ENCODE peak calls at places on chromosomes 5 and 9, in seven cellular contexts. G, X, N, M, K, L and S are unnamed samples. For H3K36me3, the result is how much of the 10 kb centered on the place peaks cover.

GRCh38 chr9:121950441-121950840 is 142.7 kb downstream of the TTLL11 start:
- DNase-seq in M (no peak), K (no peak), G (no peak), N (no peak), L (no peak), X (no peak), S (no peak)

GRCh38 chr9:96186601-96187011 is 115.4 kb downstream of the HSD17B3 start:
- DNase-seq in G (no peak), M (no peak), X (peak), N (peak), K (peak), L (peak), S (no peak)

GRCh38 chr9:116286287-116286686 is 132.7 kb downstream of the PAPPA start:
- DNase-seq in L (no peak), M (no peak), K (no peak), X (no peak), G (no peak), N (no peak), S (no peak)

GRCh38 chr5:131264453-131265200 is 774 bp downstream of the CDC42SE2 start:
- DNase-seq in G (peak), N (peak), L (peak), M (peak), K (peak), X (peak), S (peak)

GRCh38 chr5:153938131-153938842 is 100.4 kb downstream of the FAM114A2 start:
- DNase-seq in X (no peak), N (no peak), K (no peak), L (no peak), M (peak), G (no peak), S (no peak)

GRCh38 chr5:154648706-154649105 is 106.5 kb upstream of the LARP1 start:
- DNase-seq in X (peak), L (no peak), M (peak), K (no peak), G (no peak), N (peak), S (no peak)

GRCh38 chr5:6504677-6505414 is 56.2 kb downstream of the UBE2QL1 start:
- DNase-seq in M (no peak), K (no peak), G (no peak), N (no peak), X (no peak), L (no peak), S (no peak)

GRCh38 chr9:15374825-15375224 is 47.9 kb upstream of the SNAPC3 start:
- DNase-seq in L (no peak), M (no peak), N (no peak), X (no peak), K (no peak), G (no peak), S (no peak)

GRCh38 chr9:115494393-115494792 is 376.4 kb upstream of the TNC start:
- DNase-seq in N (no peak), M (peak), X (no peak), G (no peak), L (no peak), K (no peak), S (peak)

GRCh38 chr5:174972291-174972690 is 247.9 kb downstream of the MSX2 start:
- DNase-seq in N (peak), G (no peak), L (peak), X (no peak), M (no peak), K (no peak), S (no peak)

GRCh38 chr5:175060264-175060663 is 335.9 kb downstream of the MSX2 start:
- DNase-seq in K (no peak), G (no peak), L (no peak), X (no peak), N (no peak), M (no peak), S (no peak)

GRCh38 chr5:167280111-167280510 is 1011.3 kb upstream of the WWC1 start:
- DNase-seq in L (no peak), G (no peak), K (no peak), N (no peak), X (no peak), M (no peak), S (no peak)

GRCh38 chr5:163529698-163530097 is 24.3 kb downstream of the MAT2B start:
- DNase-seq in K (no peak), G (no peak), M (no peak), X (peak), L (no peak), N (no peak), S (no peak)

GRCh38 chr5:78929833-78930232 is 55.3 kb downstream of the ARSB start:
- DNase-seq in X (no peak), M (no peak), N (no peak), G (no peak), K (no peak), L (no peak), S (no peak)

GRCh38 chr5:57221049-57221568 is 47.2 kb downstream of the GPBP1 start:
- DNase-seq in M (peak), G (no peak), L (no peak), N (peak), X (peak), K (no peak), S (no peak)

GRCh38 chr5:174724484-174725260 is at the start of gene MSX2:
- DNase-seq in L (peak), N (peak), K (peak), X (peak), M (peak), G (peak), S (peak)

GRCh38 chr5:1060535-1060981 is 51.3 kb downstream of the SLC12A7 start:
- DNase-seq in M (no peak), K (no peak), L (no peak), X (no peak), G (no peak), N (no peak), S (no peak)
- H3K36me3 ChIP-seq in M (under half), K (under half), L (under half), X (under half), G (under half), N (under half), S (under half)

GRCh38 chr5:61328791-61329617 is 3.1 kb upstream of the ZSWIM6 start:
- DNase-seq in L (no peak), X (no peak), N (no peak), M (no peak), K (no peak), G (no peak), S (no peak)

GRCh38 chr5:61327761-61328753 is 4.0 kb upstream of the ZSWIM6 start:
- DNase-seq in N (peak), L (no peak), K (no peak), M (peak), G (no peak), X (peak), S (no peak)

GRCh38 chr5:61330879-61331406 is 1.1 kb upstream of the ZSWIM6 start:
- DNase-seq in M (peak), K (peak), X (peak), N (peak), G (peak), L (peak), S (peak)

GRCh38 chr5:61330341-61330878 is 1.6 kb upstream of the ZSWIM6 start:
- DNase-seq in G (peak), X (peak), K (peak), N (peak), M (peak), L (peak), S (peak)

DNA sequence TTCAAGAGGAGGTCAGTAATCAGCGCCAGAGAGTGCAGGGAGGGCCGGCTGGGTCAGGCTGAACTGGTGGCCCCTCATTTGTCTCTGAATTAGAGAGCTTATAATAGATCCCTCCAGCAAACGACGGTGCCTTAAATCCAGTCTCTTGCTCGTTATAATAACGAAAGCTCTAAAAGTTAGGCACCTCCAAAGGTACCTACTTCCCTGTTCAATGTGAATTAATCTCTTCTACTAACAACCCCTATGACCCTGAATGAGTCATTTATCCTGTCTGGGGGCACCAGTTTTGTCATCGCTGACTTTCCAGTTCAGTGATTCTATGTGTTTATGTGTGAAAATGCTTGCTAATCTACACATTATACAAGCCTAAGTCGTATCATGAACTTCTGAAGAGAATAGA is 2.3 kb upstream of the ZSWIM6 start:
- DNase-seq in N (no peak), M (peak), X (no peak), G (no peak), L (no peak), K (no peak), S (no peak)
- H3K4me3 ChIP-seq in N (no peak), M (peak), X (peak), G (peak), L (no peak), K (peak), S (no peak)

GRCh38 chr9:4984571-4985375 is at the start of gene JAK2:
- DNase-seq in G (peak), M (peak), N (peak), L (peak), X (peak), K (peak), S (peak)

GRCh38 chr9:4987996-4988421 is 2.9 kb downstream of the JAK2 start:
- DNase-seq in L (peak), N (peak), X (peak), M (peak), K (peak), G (peak), S (no peak)

GRCh38 chr9:4986291-4986690 is 1.2 kb downstream of the JAK2 start:
- DNase-seq in M (no peak), L (no peak), N (peak), K (no peak), X (peak), G (no peak), S (no peak)

GRCh38 chr9:4985376-4986266 is 549 bp downstream of the JAK2 start:
- DNase-seq in G (peak), M (peak), L (peak), K (peak), X (peak), N (peak), S (peak)

GRCh38 chr9:4986783-4987182 is 1.7 kb downstream of the JAK2 start:
- DNase-seq in G (no peak), L (no peak), X (no peak), N (no peak), M (no peak), K (no peak), S (no peak)
- H3K36me3 ChIP-seq in G (under half), L (under half), X (under half), N (under half), M (under half), K (under half), S (under half)

GRCh38 chr5:75412111-75412990 is 75.3 kb downstream of the HMGCR start:
- DNase-seq in L (no peak), N (peak), K (no peak), X (peak), G (no peak), M (peak), S (no peak)
- H3K4me3 ChIP-seq in L (no peak), N (no peak), K (no peak), X (no peak), G (no peak), M (no peak), S (no peak)

DNA sequence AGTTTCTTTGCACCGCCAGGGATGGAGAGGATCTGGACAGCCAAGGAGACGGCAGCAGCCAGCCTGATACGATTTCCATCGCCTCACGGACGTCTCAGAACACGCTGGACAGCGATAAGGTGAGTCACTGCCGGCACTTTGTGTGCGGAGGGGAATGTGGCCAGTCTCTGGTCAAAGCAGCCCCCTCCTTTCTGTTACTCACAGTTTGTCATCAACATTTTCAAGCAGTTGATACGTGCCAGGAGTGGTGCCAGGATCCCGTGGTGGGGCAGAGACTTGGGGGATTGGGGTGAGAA is 175.1 kb upstream of the OTULINL start:
- DNase-seq in K (no peak), X (peak), G (no peak), N (no peak), M (peak), L (no peak), S (no peak)
- H3K36me3 ChIP-seq in K (under half), X (under half), G (under half), N (under half), M (half or more), L (under half), S (under half)

GRCh38 chr5:142840591-142840990 is 70.4 kb downstream of the ARHGAP26 start:
- DNase-seq in K (no peak), X (no peak), N (no peak), M (no peak), L (no peak), G (no peak), S (no peak)
- H3K4me3 ChIP-seq in K (no peak), X (no peak), N (no peak), M (no peak), L (no peak), G (no peak), S (no peak)

GRCh38 chr9:120539951-120540350 is 40.0 kb downstream of the CDK5RAP2 start:
- DNase-seq in K (no peak), X (no peak), M (no peak), G (no peak), L (no peak), N (no peak), S (no peak)
- H3K36me3 ChIP-seq in K (under half), X (under half), M (under half), G (under half), L (under half), N (under half), S (under half)

GRCh38 chr5:76586531-76586930 is 36.7 kb downstream of the F2RL2 start:
- DNase-seq in G (no peak), M (no peak), N (no peak), X (no peak), L (no peak), K (no peak), S (no peak)
- H3K4me3 ChIP-seq in G (no peak), M (no peak), N (no peak), X (no peak), L (no peak), K (no peak), S (no peak)

DNA sequence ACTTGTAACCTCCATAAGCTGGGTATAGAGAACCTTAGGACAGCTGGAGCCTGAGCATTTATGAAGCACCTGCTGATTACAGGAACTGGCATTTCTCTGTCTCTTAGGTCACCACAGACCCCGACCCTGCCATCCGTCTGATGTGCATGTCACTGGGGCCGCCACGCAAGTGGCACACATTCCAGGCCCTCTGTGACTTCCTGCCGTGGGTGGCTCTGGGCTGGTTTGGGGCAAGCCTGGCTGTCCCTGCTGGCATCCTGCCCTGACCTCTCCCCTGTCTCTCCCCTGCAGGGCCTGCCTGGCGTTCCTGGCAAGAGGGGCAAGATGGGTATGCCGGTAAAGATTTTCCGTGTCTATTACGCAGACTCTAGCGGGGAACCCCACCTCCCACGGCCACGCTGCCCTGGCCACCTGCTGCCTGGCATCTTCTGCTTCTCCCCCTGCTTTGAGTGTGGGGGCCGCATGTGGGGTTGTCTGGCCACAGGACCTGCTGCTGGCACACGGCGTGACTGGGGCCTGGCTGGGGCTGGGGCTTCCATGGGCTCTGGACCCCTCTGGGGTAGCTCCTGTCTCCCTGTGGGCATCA is 55.4 kb downstream of the COL27A1 start:
- DNase-seq in X (no peak), N (no peak), G (no peak), L (no peak), M (no peak), K (no peak), S (no peak)
- H3K36me3 ChIP-seq in X (under half), N (under half), G (under half), L (under half), M (under half), K (under half), S (under half)